ENCODE peak calls at places on chromosomes 1 and 21, in four cellular contexts. X is cardiac fibroblast; B is stimulated activated CD4-positive, alpha-beta T cell treated with anti-CD3 and anti-CD28 coated beads, Interleukin-12 subunit alpha, Interleukin-12 subunit beta, amount 100 ng/mL, for 48 hours; D is NCI-H69. P is an unnamed sample.

GRCh38 chr1:243942196-243943150 is 92.4 kb upstream of the AKT3 start:
- DNase-seq in X (no peak), B (no peak), D (no peak), P (no peak)

GRCh38 chr1:19260211-19261138 is 8.9 kb downstream of the MRTO4 start:
- DNase-seq in X (peak; percentile 85), B (no peak), D (no peak), P (peak; percentile 62)

GRCh38 chr1:64495878-64496277 is 25.9 kb downstream of the CACHD1 start:
- DNase-seq in X (no peak), B (no peak), D (peak; percentile 89), P (no peak)

GRCh38 chr21:45156459-45156858 is 82.1 kb downstream of the ADARB1 start:
- DNase-seq in X (no peak), B (no peak), D (no peak), P (no peak)

GRCh38 chr1:163912491-163912890 is 590.7 kb downstream of the NUF2 start:
- DNase-seq in X (peak; percentile 29), B (no peak), D (no peak), P (no peak)

GRCh38 chr1:110057963-110058518 is 12.4 kb downstream of the ALX3 start:
- DNase-seq in X (no peak), B (no peak), D (no peak), P (no peak)

GRCh38 chr21:44886113-44887075 is 12.9 kb upstream of the PTTG1IP start:
- DNase-seq in X (no peak), B (no peak), D (no peak), P (no peak)

GRCh38 chr1:116910379-116911165 is 856 bp downstream of the PTGFRN start:
- DNase-seq in X (no peak), B (peak; percentile 22), D (peak; percentile 64), P (peak; percentile 33)

GRCh38 chr1:207470927-207471326 is 16.8 kb downstream of the CR2 start:
- DNase-seq in X (no peak), B (no peak), D (no peak), P (no peak)

GRCh38 chr1:111332190-111332589 is 41.5 kb downstream of the CHIA start:
- DNase-seq in X (no peak), B (no peak), D (no peak), P (no peak)

GRCh38 chr1:111804736-111805135 is 49.0 kb downstream of the DDX20 start:
- DNase-seq in X (no peak), B (no peak), D (peak; percentile 52), P (no peak)

GRCh38 chr1:118744420-118744819 is 243.7 kb downstream of the TBX15 start:
- DNase-seq in X (no peak), B (no peak), D (no peak), P (no peak)

GRCh38 chr1:201224671-201225400 is 34.2 kb downstream of the IGFN1 start:
- DNase-seq in X (peak; percentile 65), B (no peak), D (peak; percentile 13), P (no peak)

GRCh38 chr1:68331117-68331865 is 99.0 kb upstream of the WLS start:
- DNase-seq in X (peak; percentile 91), B (no peak), D (peak; percentile 79), P (peak; percentile 90)

GRCh38 chr1:117077267-117077666 is 17.1 kb downstream of the TTF2 start:
- DNase-seq in X (peak; percentile 94), B (peak; percentile 38), D (no peak), P (peak; percentile 94)

GRCh38 chr21:17370750-17371325 is 142.0 kb upstream of the CXADR start:
- DNase-seq in X (no peak), B (no peak), D (peak; percentile 72), P (no peak)

GRCh38 chr1:90753556-90753955 is 36.5 kb upstream of the BARHL2 start:
- DNase-seq in X (no peak), B (no peak), D (peak; percentile 84), P (no peak)

GRCh38 chr1:167777253-167777618 is 55.5 kb downstream of the MPZL1 start:
- DNase-seq in X (no peak), B (no peak), D (no peak), P (no peak)

GRCh38 chr21:45576838-45577737 is 34.8 kb upstream of the SLC19A1 start:
- DNase-seq in X (no peak), B (no peak), D (no peak), P (no peak)

GRCh38 chr1:29744684-29745490 is 508.6 kb downstream of the PTPRU start:
- DNase-seq in X (no peak), B (no peak), D (no peak), P (no peak)

GRCh38 chr1:196655037-196655436 is 3.2 kb downstream of the CFH start:
- DNase-seq in X (no peak), B (no peak), D (no peak), P (no peak)

GRCh38 chr21:26965567-26966359 is 1.1 kb downstream of the ADAMTS5 start:
- DNase-seq in X (peak; percentile 18), B (no peak), D (peak; percentile 2), P (peak; percentile 36)

GRCh38 chr1:231395051-231395995 is 26.8 kb downstream of the EGLN1 start:
- DNase-seq in X (peak; percentile 97), B (no peak), D (no peak), P (peak; percentile 98)

GRCh38 chr1:193333166-193333565 is 146.8 kb upstream of the B3GALT2 start:
- DNase-seq in X (no peak), B (no peak), D (no peak), P (no peak)

GRCh38 chr1:43272161-43272560 is 2.4 kb downstream of the TMEM125 start:
- DNase-seq in X (no peak), B (no peak), D (no peak), P (no peak)

P was measured in mesenchymal stem cell.